ENCODE peak calls at places on chromosome 6, in four cellular contexts. One of them, this sample, is unnamed.
A peak's percentile ranks its signal among the peaks of the same experiment; 100 is the strongest.

GRCh38 chr6:27553123-27553904 is 80.4 kb upstream of the ZNF184 start:
- DNase-seq in GM23338: peak; percentile 77
- DNase-seq in AG10803: peak; percentile 9
- DNase-seq in dorsolateral prefrontal cortex: no peak
- DNase-seq in this sample: peak; percentile 60

GRCh38 chr6:22877946-22878705 is 308.8 kb downstream of the HDGFL1 start:
- DNase-seq in GM23338: peak; percentile 88
- DNase-seq in AG10803: peak; percentile 99
- DNase-seq in dorsolateral prefrontal cortex: no peak
- DNase-seq in this sample: no peak

GRCh38 chr6:3310710-3311109 is 52.0 kb downstream of the PSMG4 start:
- DNase-seq in GM23338: no peak
- DNase-seq in AG10803: no peak
- DNase-seq in dorsolateral prefrontal cortex: no peak
- DNase-seq in this sample: no peak

GRCh38 chr6:25777031-25777430 is 22.5 kb downstream of the SLC17A4 start:
- DNase-seq in GM23338: peak; percentile 31
- DNase-seq in AG10803: no peak
- DNase-seq in dorsolateral prefrontal cortex: no peak
- DNase-seq in this sample: no peak

GRCh38 chr6:44054635-44055559 is 72.4 kb downstream of the MRPL14 start:
- DNase-seq in GM23338: no peak
- DNase-seq in AG10803: peak; percentile 89
- DNase-seq in dorsolateral prefrontal cortex: no peak
- DNase-seq in this sample: no peak

GRCh38 chr6:111952821-111953535 is 79.7 kb upstream of the FYN start:
- DNase-seq in GM23338: no peak
- DNase-seq in AG10803: peak; percentile 87
- DNase-seq in dorsolateral prefrontal cortex: no peak
- DNase-seq in this sample: no peak

GRCh38 chr6:11366183-11366933 is 133.9 kb upstream of the NEDD9 start:
- DNase-seq in GM23338: no peak
- DNase-seq in AG10803: no peak
- DNase-seq in dorsolateral prefrontal cortex: no peak
- DNase-seq in this sample: no peak

GRCh38 chr6:119891638-119892037 is 542.1 kb upstream of the MAN1A1 start:
- DNase-seq in GM23338: no peak
- DNase-seq in AG10803: no peak
- DNase-seq in dorsolateral prefrontal cortex: no peak
- DNase-seq in this sample: no peak

GRCh38 chr6:136171207-136171606 is 78.9 kb downstream of the MTFR2 start:
- DNase-seq in GM23338: no peak
- DNase-seq in AG10803: no peak
- DNase-seq in dorsolateral prefrontal cortex: no peak
- DNase-seq in this sample: no peak

GRCh38 chr6:42851599-42851998 is 27.8 kb upstream of the RPL7L1 start:
- DNase-seq in GM23338: no peak
- DNase-seq in AG10803: no peak
- DNase-seq in dorsolateral prefrontal cortex: no peak
- DNase-seq in this sample: no peak

GRCh38 chr6:117545161-117545595 is 57.1 kb downstream of the GOPC start:
- DNase-seq in GM23338: no peak
- DNase-seq in AG10803: no peak
- DNase-seq in dorsolateral prefrontal cortex: no peak
- DNase-seq in this sample: no peak

GRCh38 chr6:111591370-111591900 is 14.2 kb downstream of the TRAF3IP2 start:
- DNase-seq in GM23338: no peak
- DNase-seq in AG10803: peak; percentile 99
- DNase-seq in dorsolateral prefrontal cortex: no peak
- DNase-seq in this sample: no peak

GRCh38 chr6:133240511-133241087 is 558 bp upstream of the EYA4 start:
- DNase-seq in GM23338: peak; percentile 61
- DNase-seq in AG10803: no peak
- DNase-seq in dorsolateral prefrontal cortex: no peak
- DNase-seq in this sample: peak; percentile 58

GRCh38 chr6:80174931-80175572 is 68.6 kb downstream of the BCKDHB start:
- DNase-seq in GM23338: no peak
- DNase-seq in AG10803: peak; percentile 96
- DNase-seq in dorsolateral prefrontal cortex: no peak
- DNase-seq in this sample: no peak

GRCh38 chr6:37546141-37546871 is 46.6 kb upstream of the CCDC167 start:
- DNase-seq in GM23338: peak; percentile 30
- DNase-seq in AG10803: no peak
- DNase-seq in dorsolateral prefrontal cortex: no peak
- DNase-seq in this sample: peak; percentile 43

GRCh38 chr6:118725944-118726343 is 74.6 kb upstream of the CEP85L start:
- DNase-seq in GM23338: peak; percentile 24
- DNase-seq in AG10803: no peak
- DNase-seq in dorsolateral prefrontal cortex: no peak
- DNase-seq in this sample: no peak

GRCh38 chr6:73923899-73924485 is 228.0 kb downstream of the CD109 start:
- DNase-seq in GM23338: no peak
- DNase-seq in AG10803: peak; percentile 87
- DNase-seq in dorsolateral prefrontal cortex: no peak
- DNase-seq in this sample: no peak

GRCh38 chr6:44935693-44936300 is 392.3 kb upstream of the RUNX2 start:
- DNase-seq in GM23338: no peak
- DNase-seq in AG10803: no peak
- DNase-seq in dorsolateral prefrontal cortex: no peak
- DNase-seq in this sample: no peak

GRCh38 chr6:112691289-112691688 is 344.2 kb downstream of the RFPL4B start:
- DNase-seq in GM23338: no peak
- DNase-seq in AG10803: peak; percentile 93
- DNase-seq in dorsolateral prefrontal cortex: no peak
- DNase-seq in this sample: no peak

GRCh38 chr6:143940011-143940597 is 68.0 kb downstream of the PLAGL1 start:
- DNase-seq in GM23338: peak; percentile 78
- DNase-seq in AG10803: peak; percentile 38
- DNase-seq in dorsolateral prefrontal cortex: no peak
- DNase-seq in this sample: peak; percentile 44

GRCh38 chr6:131980791-131981623 is 29.8 kb upstream of the CCN2 start:
- DNase-seq in GM23338: no peak
- DNase-seq in AG10803: peak; percentile 20
- DNase-seq in dorsolateral prefrontal cortex: no peak
- DNase-seq in this sample: no peak

GRCh38 chr6:47722178-47722577 is 23.8 kb downstream of the ADGRF4 start:
- DNase-seq in GM23338: no peak
- DNase-seq in AG10803: no peak
- DNase-seq in dorsolateral prefrontal cortex: no peak
- DNase-seq in this sample: no peak

GRCh38 chr6:135053433-135053832 is 1.2 kb downstream of the HBS1L start:
- DNase-seq in GM23338: no peak
- DNase-seq in AG10803: no peak
- DNase-seq in dorsolateral prefrontal cortex: no peak
- DNase-seq in this sample: no peak

GRCh38 chr6:20559924-20560551 is 25.8 kb downstream of the CDKAL1 start:
- DNase-seq in GM23338: no peak
- DNase-seq in AG10803: peak; percentile 33
- DNase-seq in dorsolateral prefrontal cortex: no peak
- DNase-seq in this sample: no peak

GRCh38 chr6:71589254-71589653 is 297.1 kb upstream of the RIMS1 start:
- DNase-seq in GM23338: no peak
- DNase-seq in AG10803: no peak
- DNase-seq in dorsolateral prefrontal cortex: no peak
- DNase-seq in this sample: no peak

GRCh38 chr6:36267731-36268477 is 2.0 kb upstream of the PNPLA1 start:
- DNase-seq in GM23338: no peak
- DNase-seq in AG10803: no peak
- DNase-seq in dorsolateral prefrontal cortex: no peak
- DNase-seq in this sample: no peak

GRCh38 chr6:7542065-7542877 is 800 bp downstream of the DSP start:
- DNase-seq in GM23338: peak; percentile 82
- DNase-seq in AG10803: no peak
- DNase-seq in dorsolateral prefrontal cortex: no peak
- DNase-seq in this sample: peak; percentile 77

GRCh38 chr6:37622639-37623038 is 75.0 kb downstream of the MDGA1 start:
- DNase-seq in GM23338: no peak
- DNase-seq in AG10803: no peak
- DNase-seq in dorsolateral prefrontal cortex: no peak
- DNase-seq in this sample: no peak

GRCh38 chr6:41595166-41595565 is 43.1 kb upstream of the MDFI start:
- DNase-seq in GM23338: no peak
- DNase-seq in AG10803: no peak
- DNase-seq in dorsolateral prefrontal cortex: no peak
- DNase-seq in this sample: no peak

DNA sequence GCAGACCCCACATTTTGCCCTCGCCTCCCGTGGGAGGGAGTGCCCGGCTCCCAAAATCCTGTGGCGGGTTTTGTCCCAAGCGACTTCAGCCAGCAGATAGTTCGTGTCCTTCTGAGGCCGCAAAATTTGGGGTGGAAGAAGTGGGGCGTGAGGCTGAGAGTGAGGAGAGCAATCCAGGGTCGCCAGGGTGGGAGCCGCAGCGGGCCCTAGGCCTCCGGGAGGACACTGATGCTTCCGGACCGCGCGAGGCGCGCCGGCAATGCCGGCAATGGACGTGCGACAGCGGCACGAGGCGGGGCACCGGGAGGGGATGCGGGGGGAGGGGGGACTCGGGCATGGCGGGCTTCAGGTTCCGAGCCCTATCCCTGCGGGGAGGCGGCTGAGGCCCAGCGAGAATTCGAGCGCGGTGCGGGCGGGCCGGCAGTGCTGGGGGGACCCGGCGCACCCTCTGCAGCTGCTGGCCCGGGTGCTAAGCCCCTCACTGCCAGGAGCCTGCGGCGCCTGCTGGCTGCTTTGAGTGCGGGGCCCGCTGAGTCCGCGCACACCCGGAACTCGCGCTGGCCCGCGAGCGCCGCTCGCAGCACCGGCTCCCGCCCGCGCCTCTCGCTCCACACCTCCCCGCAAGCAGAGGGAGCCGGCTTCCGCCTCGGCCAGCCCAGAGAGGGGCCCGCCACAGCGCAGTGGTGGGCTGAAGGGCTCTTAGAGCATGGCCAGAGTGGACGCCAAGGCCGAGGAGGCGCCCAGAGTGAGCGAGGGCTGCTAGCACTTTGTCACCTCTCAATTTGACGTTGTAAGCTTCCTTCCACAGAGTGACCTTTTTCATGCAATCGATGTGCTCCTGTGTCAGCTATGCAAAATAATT is 143.8 kb downstream of the LPA start:
- DNase-seq in GM23338: peak; percentile 75
- DNase-seq in AG10803: peak; percentile 60
- DNase-seq in dorsolateral prefrontal cortex: peak; percentile 89
- DNase-seq in this sample: peak; percentile 89
- TF ChIP-seq CTCF in GM23338: peak; percentile 88
- TF ChIP-seq CTCF in AG10803: no peak
- TF ChIP-seq CTCF in dorsolateral prefrontal cortex: peak; percentile 92
- TF ChIP-seq CTCF in this sample: no peak

GRCh38 chr6:108171918-108172516 is 6.2 kb downstream of the NR2E1 start:
- DNase-seq in GM23338: no peak
- DNase-seq in AG10803: no peak
- DNase-seq in dorsolateral prefrontal cortex: no peak
- DNase-seq in this sample: no peak

GRCh38 chr6:108174371-108175175 is 8.8 kb downstream of the NR2E1 start:
- DNase-seq in GM23338: peak; percentile 91
- DNase-seq in AG10803: peak; percentile 25
- DNase-seq in dorsolateral prefrontal cortex: no peak
- DNase-seq in this sample: peak; percentile 80

GRCh38 chr6:108175176-108175591 is 9.4 kb downstream of the NR2E1 start:
- DNase-seq in GM23338: no peak
- DNase-seq in AG10803: no peak
- DNase-seq in dorsolateral prefrontal cortex: no peak
- DNase-seq in this sample: no peak

GRCh38 chr6:108176281-108177089 is 10.7 kb downstream of the NR2E1 start:
- DNase-seq in GM23338: peak; percentile 59
- DNase-seq in AG10803: no peak
- DNase-seq in dorsolateral prefrontal cortex: no peak
- DNase-seq in this sample: peak; percentile 35

GRCh38 chr6:108175592-108176279 is 9.9 kb downstream of the NR2E1 start:
- DNase-seq in GM23338: peak; percentile 77
- DNase-seq in AG10803: no peak
- DNase-seq in dorsolateral prefrontal cortex: no peak
- DNase-seq in this sample: peak; percentile 48
- TF ChIP-seq CTCF in GM23338: peak; percentile 89
- TF ChIP-seq CTCF in AG10803: no peak
- TF ChIP-seq CTCF in dorsolateral prefrontal cortex: no peak
- TF ChIP-seq CTCF in this sample: peak; percentile 12

DNA sequence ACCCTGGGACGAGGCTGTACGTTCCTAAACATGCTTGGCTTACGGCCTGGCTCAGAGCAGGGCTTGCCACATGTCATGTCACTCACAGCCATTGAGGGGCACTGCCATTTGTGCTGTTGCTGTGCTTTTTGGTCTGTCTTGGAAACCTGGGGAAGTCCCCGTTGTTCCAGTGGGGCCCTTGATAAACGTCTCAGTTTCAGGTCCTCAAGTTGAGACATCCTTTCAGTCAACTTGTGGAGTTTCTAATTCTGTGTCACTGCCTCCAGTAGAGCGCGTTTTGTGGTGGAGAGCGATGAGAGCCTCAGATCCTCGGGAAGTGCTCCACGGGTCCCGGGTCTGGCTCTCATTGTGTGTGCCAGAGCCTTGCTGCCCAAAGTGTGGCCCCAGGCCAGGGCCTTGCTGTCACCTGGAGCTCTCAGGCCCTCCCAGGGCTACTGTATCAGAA is 43.0 kb upstream of the CCR6 start:
- DNase-seq in GM23338: no peak
- DNase-seq in AG10803: no peak
- DNase-seq in dorsolateral prefrontal cortex: no peak
- DNase-seq in this sample: no peak
- TF ChIP-seq CTCF in GM23338: peak; percentile 36
- TF ChIP-seq CTCF in AG10803: no peak
- TF ChIP-seq CTCF in dorsolateral prefrontal cortex: no peak
- TF ChIP-seq CTCF in this sample: no peak

GRCh38 chr6:127550403-127550802 is 26.6 kb upstream of the C6orf58 start:
- DNase-seq in GM23338: no peak
- DNase-seq in AG10803: peak; percentile 53
- DNase-seq in dorsolateral prefrontal cortex: no peak
- DNase-seq in this sample: no peak

GRCh38 chr6:127547215-127547614 is 28.1 kb upstream of the MTCL3 start:
- DNase-seq in GM23338: peak; percentile 47
- DNase-seq in AG10803: no peak
- DNase-seq in dorsolateral prefrontal cortex: no peak
- DNase-seq in this sample: no peak

GRCh38 chr6:127547909-127548649 is 28.9 kb upstream of the C6orf58 start:
- DNase-seq in GM23338: peak; percentile 32
- DNase-seq in AG10803: peak; percentile 14
- DNase-seq in dorsolateral prefrontal cortex: no peak
- DNase-seq in this sample: no peak
- TF ChIP-seq CTCF in GM23338: no peak
- TF ChIP-seq CTCF in AG10803: peak; percentile 49
- TF ChIP-seq CTCF in dorsolateral prefrontal cortex: no peak
- TF ChIP-seq CTCF in this sample: no peak

GRCh38 chr6:150876598-150876997 is 11.1 kb downstream of the MTHFD1L start:
- DNase-seq in GM23338: peak; percentile 26
- DNase-seq in AG10803: peak; percentile 62
- DNase-seq in dorsolateral prefrontal cortex: peak; percentile 59
- DNase-seq in this sample: no peak

GRCh38 chr6:150877928-150878327 is 12.4 kb downstream of the MTHFD1L start:
- DNase-seq in GM23338: no peak
- DNase-seq in AG10803: no peak
- DNase-seq in dorsolateral prefrontal cortex: no peak
- DNase-seq in this sample: no peak

GRCh38 chr6:150878347-150879213 is 13.1 kb downstream of the MTHFD1L start:
- DNase-seq in GM23338: peak; percentile 84
- DNase-seq in AG10803: no peak
- DNase-seq in dorsolateral prefrontal cortex: no peak
- DNase-seq in this sample: no peak

GRCh38 chr6:150868759-150869158 is 3.3 kb downstream of the MTHFD1L start:
- DNase-seq in GM23338: no peak
- DNase-seq in AG10803: no peak
- DNase-seq in dorsolateral prefrontal cortex: no peak
- DNase-seq in this sample: no peak

GRCh38 chr6:150874184-150874583 is 8.7 kb downstream of the MTHFD1L start:
- DNase-seq in GM23338: peak; percentile 45
- DNase-seq in AG10803: no peak
- DNase-seq in dorsolateral prefrontal cortex: no peak
- DNase-seq in this sample: no peak
- TF ChIP-seq CTCF in GM23338: no peak
- TF ChIP-seq CTCF in AG10803: no peak
- TF ChIP-seq CTCF in dorsolateral prefrontal cortex: no peak
- TF ChIP-seq CTCF in this sample: no peak

This sample was measured in nephron progenitor cell.